ENCODE peak calls at places on chromosome 9, in eight cellular contexts. I is sigmoid colon, O is breast epithelium, A is foreskin fibroblast, Q is H9, V is PC-3, N is HepG2, C is thyroid gland. E is an unnamed sample.

GRCh38 chr9:90659626-90660364 is 17.2 kb upstream of the DIRAS2 start:
- DNase-seq in I (no peak), O (no peak), A (peak), Q (no peak), V (peak), N (no peak), C (no peak), E (no peak)

GRCh38 chr9:95486318-95486717 is 30.5 kb downstream of the PTCH1 start:
- DNase-seq in I (no peak), O (peak), A (no peak), Q (no peak), V (no peak), N (no peak), C (peak), E (no peak)

GRCh38 chr9:131739988-131740648 is at the start of gene RAPGEF1:
- DNase-seq in I (peak), O (peak), A (no peak), Q (peak), V (peak), N (no peak), C (peak), E (peak)

GRCh38 chr9:129486496-129487306 is 134.2 kb downstream of the C9orf50 start:
- DNase-seq in I (peak), O (peak), A (peak), Q (no peak), V (no peak), N (no peak), C (peak), E (no peak)

GRCh38 chr9:2934883-2935282 is 91.0 kb upstream of the PUM3 start:
- DNase-seq in I (peak), O (no peak), A (no peak), Q (no peak), V (no peak), N (no peak), C (no peak), E (no peak)

GRCh38 chr9:28264368-28264767 is 691.1 kb upstream of the C9orf72 start:
- DNase-seq in I (no peak), O (no peak), A (peak), Q (no peak), V (peak), N (no peak), C (no peak), E (no peak)

GRCh38 chr9:18075253-18075977 is 398.5 kb upstream of the ADAMTSL1 start:
- DNase-seq in I (no peak), O (no peak), A (no peak), Q (no peak), V (no peak), N (no peak), C (no peak), E (no peak)

GRCh38 chr9:35842020-35842745 is 13.2 kb downstream of the TMEM8B start:
- DNase-seq in I (peak), O (no peak), A (peak), Q (no peak), V (no peak), N (no peak), C (no peak), E (no peak)

GRCh38 chr9:4084440-4084818 is 215.4 kb downstream of the GLIS3 start:
- DNase-seq in I (peak), O (no peak), A (peak), Q (no peak), V (no peak), N (no peak), C (no peak), E (no peak)

GRCh38 chr9:27602107-27602836 is 29.0 kb upstream of the C9orf72 start:
- DNase-seq in I (no peak), O (no peak), A (no peak), Q (no peak), V (no peak), N (no peak), C (no peak), E (no peak)

GRCh38 chr9:109520475-109521132 is 22.5 kb upstream of the PTPN3 start:
- DNase-seq in I (no peak), O (peak), A (peak), Q (peak), V (peak), N (peak), C (peak), E (no peak)

GRCh38 chr9:89471390-89471789 is 26.5 kb downstream of the SEMA4D start:
- DNase-seq in I (peak), O (no peak), A (no peak), Q (no peak), V (no peak), N (no peak), C (no peak), E (no peak)

GRCh38 chr9:118829334-118829733 is 539.9 kb downstream of the BRINP1 start:
- DNase-seq in I (no peak), O (no peak), A (no peak), Q (no peak), V (no peak), N (no peak), C (no peak), E (no peak)

GRCh38 chr9:20904995-20905394 is 126.4 kb downstream of the HACD4 start:
- DNase-seq in I (no peak), O (no peak), A (no peak), Q (no peak), V (no peak), N (no peak), C (no peak), E (no peak)

GRCh38 chr9:27337833-27338526 is 41.0 kb upstream of the EQTN start:
- DNase-seq in I (no peak), O (no peak), A (no peak), Q (no peak), V (no peak), N (no peak), C (no peak), E (no peak)

DNA sequence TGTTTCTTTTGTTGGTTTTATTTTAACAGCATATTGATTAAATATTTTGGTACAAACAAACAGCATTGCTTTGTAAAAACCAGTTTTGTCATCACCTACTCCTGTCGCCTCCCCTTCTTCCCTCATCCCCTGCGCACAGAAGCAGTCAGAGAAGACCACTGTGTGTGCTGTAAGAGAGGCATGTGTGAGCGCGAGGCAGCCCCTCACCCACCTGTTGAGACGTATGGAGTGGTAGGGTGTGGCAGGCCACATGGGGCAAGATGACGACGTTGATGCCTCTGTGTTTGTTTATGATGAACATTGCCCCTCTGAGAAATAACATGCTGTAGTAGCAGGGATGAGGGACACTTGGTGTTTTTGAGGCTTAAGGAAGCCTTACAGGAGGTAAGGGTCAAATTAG is 71.3 kb downstream of the GPR21 start:
- DNase-seq in I (no peak), O (no peak), A (no peak), Q (no peak), V (no peak), N (no peak), C (no peak), E (no peak)
- TF ChIP-seq CTCF in I (no peak), O (no peak), A (no peak), Q (no peak), V (no peak), N (no peak), C (no peak), E (no peak)

GRCh38 chr9:113674436-113674835 is 201.7 kb upstream of the ZNF618 start:
- DNase-seq in I (no peak), O (no peak), A (peak), Q (no peak), V (peak), N (no peak), C (no peak), E (no peak)

GRCh38 chr9:113677057-113677456 is 199.1 kb upstream of the ZNF618 start:
- DNase-seq in I (no peak), O (no peak), A (no peak), Q (no peak), V (no peak), N (no peak), C (no peak), E (no peak)

GRCh38 chr9:113677569-113677968 is 198.5 kb upstream of the ZNF618 start:
- DNase-seq in I (no peak), O (no peak), A (no peak), Q (no peak), V (no peak), N (no peak), C (no peak), E (no peak)

GRCh38 chr9:113673726-113674125 is 202.4 kb upstream of the ZNF618 start:
- DNase-seq in I (no peak), O (no peak), A (no peak), Q (no peak), V (no peak), N (no peak), C (no peak), E (no peak)

DNA sequence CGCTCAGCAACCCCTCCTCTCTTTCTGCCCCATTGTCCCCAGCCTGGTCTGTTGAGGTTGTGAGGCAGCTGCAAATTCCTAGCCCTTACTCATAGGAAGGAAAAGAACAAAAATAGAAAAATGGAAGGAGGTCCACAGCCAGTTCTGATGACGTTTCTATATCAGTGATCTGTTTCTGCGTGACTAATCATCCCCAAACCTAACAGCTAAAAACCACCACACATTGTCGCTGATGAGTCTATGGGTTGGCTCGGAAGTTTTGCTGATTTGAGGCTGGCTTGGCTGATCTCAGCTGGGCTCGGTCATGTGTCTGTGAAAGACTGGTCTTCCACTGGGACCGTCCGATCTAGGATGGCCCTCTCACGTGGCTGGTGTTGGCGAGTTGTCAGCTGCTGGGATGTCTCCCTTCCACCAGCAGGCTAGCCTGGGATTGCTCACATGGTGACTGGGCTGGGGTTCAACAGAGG is 200.6 kb upstream of the ZNF618 start:
- DNase-seq in I (peak), O (peak), A (peak), Q (no peak), V (peak), N (no peak), C (peak), E (no peak)
- TF ChIP-seq CTCF in I (no peak), O (no peak), A (no peak), Q (no peak), V (no peak), N (no peak), C (no peak), E (no peak)

GRCh38 chr9:98860871-98861293 is 53.4 kb downstream of the GALNT12 start:
- DNase-seq in I (peak), O (no peak), A (peak), Q (no peak), V (peak), N (no peak), C (peak), E (no peak)
- TF ChIP-seq CTCF in I (peak), O (no peak), A (peak), Q (peak), V (peak), N (peak), C (no peak), E (peak)

GRCh38 chr9:37941253-37941652 is 37.3 kb upstream of the SLC25A51 start:
- DNase-seq in I (no peak), O (no peak), A (no peak), Q (no peak), V (no peak), N (no peak), C (no peak), E (no peak)
- TF ChIP-seq CTCF in I (no peak), O (no peak), A (no peak), Q (peak), V (no peak), N (peak), C (no peak), E (no peak)